ENCODE peak calls at places on chromosomes 5 and 9, in four cellular contexts. V, K, U and B are unnamed samples. For H3K36me3, H3K4me1 and H3K9me3, the result is how much of the 10 kb centered on the place peaks cover.

GRCh38 chr5:39015743-39016586 is 58.2 kb downstream of the RICTOR start:
- DNase-seq in V (peak), K (no peak), U (peak), B (no peak)

GRCh38 chr9:82548030-82548429 is 514.9 kb downstream of the RASEF start:
- DNase-seq in K (no peak), U (no peak), V (no peak), B (no peak)

GRCh38 chr5:67983251-67983941 is 232.2 kb upstream of the PIK3R1 start:
- DNase-seq in U (peak), K (no peak), V (peak), B (no peak)

GRCh38 chr5:151094861-151095260 is 14.0 kb upstream of the TNIP1 start:
- DNase-seq in K (no peak), U (no peak), V (no peak), B (no peak)

GRCh38 chr5:115487750-115488149 is 56.8 kb downstream of the FEM1C start:
- DNase-seq in V (no peak), K (no peak), U (no peak), B (no peak)

GRCh38 chr9:72315510-72316287 is 49.3 kb downstream of the ZFAND5 start:
- DNase-seq in K (no peak), V (no peak), U (peak), B (no peak)

GRCh38 chr5:39892708-39893107 is 467.9 kb upstream of the DAB2 start:
- DNase-seq in K (no peak), V (peak), U (no peak), B (no peak)

GRCh38 chr5:34509392-34509791 is 146.7 kb upstream of the RAI14 start:
- DNase-seq in K (no peak), V (no peak), U (no peak), B (no peak)

GRCh38 chr5:2656186-2656585 is 95.3 kb downstream of the IRX2 start:
- DNase-seq in U (no peak), K (no peak), V (no peak), B (no peak)

GRCh38 chr5:66789434-66789833 is 193.2 kb downstream of the MAST4 start:
- DNase-seq in U (no peak), K (no peak), V (no peak), B (no peak)

GRCh38 chr9:125433461-125434001 is 171.9 kb downstream of the GAPVD1 start:
- DNase-seq in K (no peak), V (no peak), U (no peak), B (peak)

GRCh38 chr5:80569086-80569960 is 757 bp downstream of the ANKRD34B start:
- DNase-seq in K (no peak), V (no peak), U (no peak), B (no peak)

GRCh38 chr5:169577966-169578365 is 5.6 kb upstream of the SPDL1 start:
- DNase-seq in U (peak), V (peak), K (no peak), B (no peak)

GRCh38 chr9:69236188-69236587 is 62.1 kb downstream of the TJP2 start:
- DNase-seq in K (no peak), U (no peak), V (no peak), B (no peak)

GRCh38 chr5:40958811-40959210 is 49.5 kb downstream of the C7 start:
- DNase-seq in K (no peak), V (no peak), U (no peak), B (no peak)

GRCh38 chr9:6498982-6499381 is 86.0 kb downstream of the UHRF2 start:
- DNase-seq in K (no peak), V (no peak), U (no peak), B (no peak)

GRCh38 chr9:90919883-90920282 is 118.3 kb downstream of the SYK start:
- DNase-seq in U (no peak), K (no peak), V (no peak), B (no peak)

GRCh38 chr9:126386088-126386487 is 59.5 kb downstream of the MVB12B start:
- DNase-seq in K (no peak), V (no peak), U (peak), B (no peak)

GRCh38 chr5:59036274-59036961 is 453.5 kb downstream of the RAB3C start:
- DNase-seq in V (peak), K (peak), U (peak), B (peak)

GRCh38 chr5:143693691-143694252 is 118.2 kb upstream of the HMHB1 start:
- DNase-seq in U (no peak), K (no peak), V (no peak), B (no peak)

GRCh38 chr5:2522372-2522771 is 229.1 kb downstream of the IRX2 start:
- DNase-seq in K (no peak), U (no peak), V (no peak), B (no peak)

GRCh38 chr9:82882744-82883143 is 180.2 kb downstream of the RASEF start:
- DNase-seq in U (no peak), K (no peak), V (peak), B (no peak)

GRCh38 chr5:90055831-90056328 is 353.7 kb downstream of the CETN3 start:
- DNase-seq in V (peak), U (peak), K (no peak), B (peak)

DNA sequence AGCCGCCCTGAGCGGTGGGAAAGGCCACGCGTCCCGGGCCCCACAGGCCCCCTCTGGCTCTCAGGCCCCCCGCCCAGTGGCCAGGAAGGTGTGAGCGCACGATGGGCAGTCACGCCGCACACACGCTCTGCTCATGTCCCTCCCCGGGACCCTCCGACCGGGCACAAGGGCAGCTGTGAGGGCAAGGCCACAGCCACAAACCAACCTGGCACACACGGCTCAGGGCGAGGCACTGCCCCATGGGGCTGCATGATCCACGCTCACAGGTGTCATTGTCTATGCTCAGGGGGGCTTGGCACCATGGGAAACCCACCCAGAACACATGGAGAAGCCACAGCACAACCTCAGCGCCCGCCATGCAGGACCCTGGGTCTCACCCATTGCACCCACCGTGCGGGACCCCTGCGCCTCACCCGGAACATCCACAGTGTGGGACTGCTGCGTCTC is 51.3 kb downstream of the SLC12A7 start:
- DNase-seq in V (no peak), U (no peak), K (no peak), B (no peak)
- H3K36me3 ChIP-seq in V (under half), U (under half), K (half or more), B (under half)

DNA sequence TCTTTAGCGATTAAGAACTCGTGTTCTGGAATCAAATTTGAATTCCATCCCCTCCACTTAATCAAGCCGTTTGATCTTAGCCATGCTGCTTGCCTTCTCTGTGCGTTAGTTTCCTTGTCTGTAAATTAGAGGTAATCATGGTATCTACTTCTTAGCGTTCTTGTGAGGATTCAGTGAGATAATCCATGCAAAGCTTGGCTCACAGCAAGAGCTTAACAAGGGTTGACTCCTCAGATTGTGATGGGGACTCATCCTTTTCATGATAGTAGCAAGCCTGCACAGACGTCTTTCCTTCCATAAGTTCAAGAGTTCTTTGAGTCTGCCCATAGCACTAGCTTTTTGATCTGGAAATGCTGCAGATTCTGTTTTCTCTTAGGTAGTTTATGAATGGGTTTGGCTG is 72.8 kb downstream of the TRIO start:
- DNase-seq in V (no peak), K (no peak), U (no peak), B (no peak)
- H3K4me1 ChIP-seq in V (under half), K (under half), U (under half), B (under half)

GRCh38 chr5:158606228-158606627 is 493.5 kb downstream of the EBF1 start:
- DNase-seq in V (no peak), K (no peak), U (no peak), B (no peak)

GRCh38 chr5:158614951-158615350 is 484.8 kb downstream of the EBF1 start:
- DNase-seq in U (no peak), K (no peak), V (no peak), B (no peak)

GRCh38 chr5:158609729-158610128 is 490.0 kb downstream of the EBF1 start:
- DNase-seq in U (no peak), K (no peak), V (no peak), B (no peak)

GRCh38 chr5:158609328-158609727 is 490.4 kb downstream of the EBF1 start:
- DNase-seq in V (no peak), K (no peak), U (no peak), B (no peak)
- H3K9me3 ChIP-seq in V (under half), K (under half), U (under half), B (under half)

GRCh38 chr9:94083384-94083783 is 880 bp upstream of the PTPDC1 start:
- DNase-seq in U (no peak), K (no peak), V (no peak), B (no peak)

GRCh38 chr9:94082553-94082952 is 1.7 kb upstream of the PTPDC1 start:
- DNase-seq in U (no peak), V (no peak), K (no peak), B (no peak)

GRCh38 chr9:94081435-94081834 is 2.8 kb upstream of the PTPDC1 start:
- DNase-seq in U (no peak), V (no peak), K (no peak), B (no peak)

GRCh38 chr9:94082956-94083355 is 1.3 kb upstream of the PTPDC1 start:
- DNase-seq in U (no peak), K (no peak), V (no peak), B (no peak)

DNA sequence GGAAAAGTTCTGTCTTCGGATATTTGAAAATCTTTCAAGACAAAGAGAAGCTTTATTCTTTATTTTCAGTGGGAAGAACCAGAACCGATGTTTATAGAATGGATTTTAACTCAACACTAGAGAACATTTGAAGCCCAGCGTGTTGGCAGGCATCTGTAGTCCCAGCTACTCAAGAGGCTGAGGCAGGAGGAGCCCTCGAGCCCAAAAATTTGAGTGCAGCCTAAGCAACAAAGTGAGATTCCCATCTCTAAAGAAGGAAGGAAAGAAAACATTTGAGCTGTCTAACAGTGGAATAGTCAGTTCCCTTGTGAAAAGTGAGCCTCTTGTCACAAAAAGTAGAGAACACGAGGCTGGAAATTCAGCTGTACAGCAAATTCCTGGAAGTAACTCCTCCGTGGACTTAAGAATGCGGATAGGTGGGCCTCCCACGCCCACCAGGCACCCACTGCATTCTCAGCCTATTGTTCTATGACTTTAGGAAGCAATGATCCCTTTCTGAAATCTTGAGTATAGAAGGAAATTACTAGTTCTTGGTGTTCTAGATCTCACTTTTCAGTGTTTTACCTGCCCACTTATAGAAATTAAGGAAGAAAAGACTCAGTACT is 2.3 kb upstream of the PTPDC1 start:
- DNase-seq in U (no peak), K (no peak), V (no peak), B (no peak)
- H3K36me3 ChIP-seq in U (under half), K (under half), V (under half), B (under half)